ENCODE peak calls at places on chromosomes 16 and 17, in eight cellular contexts. F, A, W, J, R, V, M and S are unnamed samples.

GRCh38 chr16:1043831-1044514 is 28.6 kb upstream of the SSTR5 start:
- DNase-seq in F (no peak), A (no peak), W (no peak), J (no peak), R (peak), V (no peak), M (no peak), S (no peak)

GRCh38 chr17:43814026-43814425 is 18.9 kb downstream of the MPP3 start:
- DNase-seq in F (no peak), A (no peak), W (no peak), J (no peak), R (no peak), V (no peak), M (no peak), S (no peak)

GRCh38 chr16:86680661-86681439 is 102.5 kb downstream of the FOXL1 start:
- DNase-seq in F (no peak), A (no peak), W (no peak), J (no peak), R (peak), V (no peak), M (no peak), S (no peak)

GRCh38 chr16:49921791-49922456 is 66.0 kb upstream of the ZNF423 start:
- DNase-seq in F (no peak), A (no peak), W (peak), J (peak), R (peak), V (peak), M (no peak), S (peak)

GRCh38 chr17:57940653-57941329 is 14.4 kb downstream of the CUEDC1 start:
- DNase-seq in F (no peak), A (no peak), W (no peak), J (no peak), R (no peak), V (no peak), M (no peak), S (no peak)

GRCh38 chr16:49856741-49857330 is 924 bp upstream of the ZNF423 start:
- DNase-seq in F (no peak), A (no peak), W (peak), J (peak), R (peak), V (peak), M (no peak), S (peak)

GRCh38 chr17:19753049-19753444 is 4.9 kb upstream of the ALDH3A1 start:
- DNase-seq in F (peak), A (peak), W (peak), J (peak), R (peak), V (no peak), M (no peak), S (peak)

GRCh38 chr17:8326591-8327583 is 12.8 kb upstream of the ODF4 start:
- DNase-seq in F (no peak), A (no peak), W (no peak), J (no peak), R (peak), V (no peak), M (no peak), S (peak)

GRCh38 chr16:75074920-75075687 is 41.5 kb downstream of the LDHD start:
- DNase-seq in F (peak), A (no peak), W (no peak), J (peak), R (no peak), V (no peak), M (peak), S (no peak)

GRCh38 chr16:12110361-12111107 is 134.0 kb downstream of the SNX29 start:
- DNase-seq in F (no peak), A (no peak), W (no peak), J (no peak), R (no peak), V (no peak), M (no peak), S (no peak)

GRCh38 chr16:84985079-84986065 is 26.0 kb downstream of the ZDHHC7 start:
- DNase-seq in F (no peak), A (no peak), W (peak), J (no peak), R (peak), V (no peak), M (no peak), S (peak)

GRCh38 chr16:85359147-85359822 is 247.0 kb upstream of the CIBAR2 start:
- DNase-seq in F (no peak), A (no peak), W (peak), J (no peak), R (peak), V (no peak), M (no peak), S (no peak)

GRCh38 chr17:43574348-43574747 is 28.2 kb upstream of the ETV4 start:
- DNase-seq in F (no peak), A (no peak), W (no peak), J (no peak), R (no peak), V (no peak), M (no peak), S (no peak)

GRCh38 chr16:64206877-64207276 is 915.0 kb downstream of the CDH11 start:
- DNase-seq in F (no peak), A (no peak), W (peak), J (no peak), R (no peak), V (no peak), M (no peak), S (no peak)

DNA sequence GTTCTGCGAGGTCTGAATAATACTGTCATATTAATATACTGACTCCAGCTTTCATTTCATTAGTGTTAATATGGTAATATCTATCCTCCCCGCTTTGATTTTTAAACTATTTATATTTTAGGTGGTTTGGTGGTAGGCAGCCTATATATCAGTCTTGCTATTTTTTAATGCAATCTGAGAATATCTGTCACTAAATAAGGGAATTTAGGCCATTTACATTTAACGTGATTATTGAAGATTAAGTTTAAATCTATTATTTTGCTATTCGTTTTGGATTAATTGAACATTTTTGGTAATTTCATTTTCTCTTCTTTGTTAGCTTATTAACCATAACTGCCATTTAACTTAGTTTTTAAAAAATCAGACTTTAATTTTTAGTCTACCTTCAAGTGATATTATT is 247.7 kb upstream of the PMFBP1 start:
- DNase-seq in F (no peak), A (no peak), W (no peak), J (no peak), R (no peak), V (no peak), M (no peak), S (no peak)
- H3K4me3 ChIP-seq in F (no peak), A (no peak), W (no peak), J (no peak), R (no peak), V (no peak), M (no peak), S (no peak)

GRCh38 chr17:4364622-4365041 is 1.8 kb downstream of the UBE2G1 start:
- DNase-seq in F (no peak), A (no peak), W (no peak), J (no peak), R (no peak), V (no peak), M (no peak), S (no peak)

GRCh38 chr17:4365628-4366311 is 705 bp downstream of the UBE2G1 start:
- DNase-seq in F (no peak), A (no peak), W (no peak), J (peak), R (peak), V (peak), M (peak), S (peak)

GRCh38 chr17:4368341-4368740 is 1.9 kb upstream of the UBE2G1 start:
- DNase-seq in F (no peak), A (no peak), W (no peak), J (no peak), R (no peak), V (no peak), M (no peak), S (no peak)

GRCh38 chr17:4365103-4365627 is 1.3 kb downstream of the UBE2G1 start:
- DNase-seq in F (peak), A (peak), W (peak), J (peak), R (peak), V (peak), M (peak), S (peak)

GRCh38 chr17:4366312-4367063 is at the start of gene UBE2G1:
- DNase-seq in F (peak), A (peak), W (peak), J (peak), R (peak), V (peak), M (peak), S (peak)
- H3K4me3 ChIP-seq in F (peak), A (peak), W (peak), J (peak), R (peak), V (peak), M (peak), S (peak)

GRCh38 chr16:2785101-2785991 is 2.0 kb downstream of the PRSS33 start:
- DNase-seq in F (no peak), A (no peak), W (no peak), J (peak), R (no peak), V (no peak), M (peak), S (no peak)
- H3K4me3 ChIP-seq in F (peak), A (peak), W (no peak), J (peak), R (peak), V (no peak), M (peak), S (no peak)

GRCh38 chr16:28990375-28991040 is 5.7 kb downstream of the LAT start:
- DNase-seq in F (no peak), A (no peak), W (no peak), J (no peak), R (peak), V (no peak), M (no peak), S (no peak)
- H3K4me3 ChIP-seq in F (no peak), A (no peak), W (no peak), J (no peak), R (no peak), V (no peak), M (no peak), S (no peak)

GRCh38 chr16:56601325-56601724 is 7.1 kb upstream of the MT2A start:
- DNase-seq in F (no peak), A (no peak), W (no peak), J (no peak), R (no peak), V (no peak), M (no peak), S (no peak)

GRCh38 chr16:56606071-56606687 is 2.2 kb upstream of the MT2A start:
- DNase-seq in F (no peak), A (no peak), W (peak), J (no peak), R (peak), V (no peak), M (no peak), S (peak)

GRCh38 chr16:56605475-56605874 is 2.9 kb upstream of the MT2A start:
- DNase-seq in F (no peak), A (no peak), W (no peak), J (no peak), R (no peak), V (no peak), M (no peak), S (no peak)

GRCh38 chr16:56604966-56605365 is 3.4 kb upstream of the MT2A start:
- DNase-seq in F (no peak), A (no peak), W (no peak), J (no peak), R (no peak), V (no peak), M (no peak), S (no peak)

GRCh38 chr16:56603589-56603988 is 4.8 kb upstream of the MT2A start:
- DNase-seq in F (no peak), A (no peak), W (peak), J (peak), R (peak), V (no peak), M (no peak), S (peak)
- H3K4me3 ChIP-seq in F (no peak), A (no peak), W (no peak), J (no peak), R (no peak), V (no peak), M (no peak), S (no peak)

GRCh38 chr16:67196881-67197280 is 2.0 kb upstream of the ELMO3 start:
- DNase-seq in F (no peak), A (no peak), W (no peak), J (no peak), R (no peak), V (no peak), M (no peak), S (no peak)

GRCh38 chr16:67199011-67199807 is at the start of gene ELMO3:
- DNase-seq in F (no peak), A (no peak), W (no peak), J (peak), R (peak), V (peak), M (no peak), S (peak)

GRCh38 chr16:67198238-67198734 is 645 bp upstream of the ELMO3 start:
- DNase-seq in F (no peak), A (peak), W (peak), J (peak), R (peak), V (no peak), M (no peak), S (peak)

GRCh38 chr16:67195676-67196075 is 3.3 kb upstream of the ELMO3 start:
- DNase-seq in F (no peak), A (no peak), W (no peak), J (no peak), R (no peak), V (no peak), M (no peak), S (no peak)

DNA sequence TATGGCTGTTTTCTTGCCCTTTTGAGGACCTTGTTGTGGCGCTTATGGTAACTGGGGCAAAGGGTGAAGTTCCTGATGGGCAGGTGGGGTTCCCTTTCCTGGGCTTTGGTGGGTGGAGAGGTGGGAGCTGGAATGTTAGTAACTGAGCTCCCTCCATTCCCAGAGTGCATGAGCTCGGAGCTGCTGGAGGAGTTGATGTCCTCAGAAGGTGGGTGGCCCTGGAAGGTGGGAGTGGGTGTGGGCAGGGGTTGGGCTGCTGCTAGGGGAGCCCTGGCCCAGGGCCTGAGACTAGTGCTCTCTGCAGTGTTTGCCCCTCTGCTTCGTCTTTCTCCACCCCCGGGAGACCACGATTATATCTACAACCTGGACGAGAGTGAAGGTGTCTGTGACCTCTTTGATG is 1.2 kb upstream of the ELMO3 start:
- DNase-seq in F (no peak), A (no peak), W (no peak), J (no peak), R (no peak), V (no peak), M (no peak), S (no peak)
- H3K4me3 ChIP-seq in F (no peak), A (no peak), W (no peak), J (no peak), R (no peak), V (no peak), M (no peak), S (no peak)

GRCh38 chr16:72999541-73000019 is 48.3 kb downstream of the ZFHX3 start:
- DNase-seq in F (no peak), A (no peak), W (no peak), J (no peak), R (no peak), V (no peak), M (no peak), S (no peak)
- H3K4me3 ChIP-seq in F (peak), A (no peak), W (no peak), J (no peak), R (no peak), V (no peak), M (no peak), S (no peak)

GRCh38 chr17:59785091-59785799 is 77.8 kb downstream of the VMP1 start:
- DNase-seq in F (no peak), A (no peak), W (no peak), J (no peak), R (peak), V (no peak), M (no peak), S (peak)

GRCh38 chr17:59790936-59791335 is 83.5 kb downstream of the VMP1 start:
- DNase-seq in F (no peak), A (no peak), W (no peak), J (no peak), R (no peak), V (no peak), M (no peak), S (no peak)

GRCh38 chr17:59786213-59786535 is 78.7 kb downstream of the VMP1 start:
- DNase-seq in F (no peak), A (no peak), W (no peak), J (no peak), R (no peak), V (no peak), M (no peak), S (no peak)

GRCh38 chr17:59783221-59784016 is 76.0 kb downstream of the VMP1 start:
- DNase-seq in F (no peak), A (no peak), W (peak), J (no peak), R (peak), V (no peak), M (no peak), S (peak)

DNA sequence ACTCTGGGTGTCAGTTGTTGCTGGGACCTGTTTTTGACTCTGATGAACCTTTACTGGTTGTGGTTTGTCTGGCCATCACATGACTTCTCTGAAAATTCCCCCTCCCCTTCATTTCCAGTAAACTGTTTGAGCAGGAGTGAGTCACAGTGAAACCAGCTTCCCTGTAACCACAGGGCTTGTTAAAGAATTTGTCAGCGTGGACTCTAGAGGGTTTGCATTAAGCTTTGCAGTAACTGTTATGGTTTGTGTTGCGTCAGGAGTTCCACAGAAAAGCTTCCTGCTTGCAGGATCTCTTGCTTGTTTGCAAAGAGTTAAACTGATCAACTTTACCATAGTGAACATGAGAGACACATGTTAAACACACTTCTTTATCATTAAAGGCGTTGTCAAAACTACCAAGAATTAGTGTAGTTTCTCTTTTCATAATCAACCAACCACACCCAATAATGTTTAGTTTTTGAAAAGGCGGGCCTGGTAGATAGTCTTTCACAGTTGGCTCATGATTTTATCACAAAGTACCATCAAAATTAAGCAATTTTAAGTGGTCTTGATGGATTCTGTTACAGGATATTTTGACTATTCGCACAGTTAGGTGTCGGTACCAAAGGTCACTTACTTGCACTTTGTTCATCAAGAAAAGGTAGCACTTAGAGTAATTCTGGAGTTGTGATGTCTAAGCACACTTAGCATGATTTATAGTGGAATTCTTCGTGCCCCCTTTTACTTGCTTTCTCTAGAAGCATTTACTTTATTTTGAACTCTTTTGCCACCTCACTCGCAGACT is 79.3 kb downstream of the VMP1 start:
- DNase-seq in F (peak), A (peak), W (peak), J (peak), R (peak), V (no peak), M (peak), S (peak)
- H3K4me3 ChIP-seq in F (peak), A (peak), W (peak), J (peak), R (peak), V (no peak), M (peak), S (no peak)